ENCODE peak calls at places on chromosomes 16 and 17, in nine cellular contexts. M is effector memory CD4-positive, alpha-beta T cell; T is CD4-positive, CD25-positive, alpha-beta regulatory T cell; H is psoas muscle; A is ascending aorta; J is iPS DF 6.9; N is AG04450; U is Peyer's patch; V is IMR-90. P is an unnamed sample.

GRCh38 chr16:48959204-48959603 is 322.4 kb downstream of the CBLN1 start:
- DNase-seq in M (no peak), U (no peak), N (no peak), J (no peak), V (no peak), H (no peak), A (no peak), T (no peak), P (no peak)

GRCh38 chr16:17358846-17359245 is 111.9 kb downstream of the XYLT1 start:
- DNase-seq in M (no peak), V (no peak), H (no peak), J (no peak), T (no peak), N (no peak), A (no peak), U (no peak), P (no peak)

GRCh38 chr17:83079766-83080616 is 582 bp downstream of the METRNL start:
- DNase-seq in A (no peak), V (no peak), T (no peak), M (no peak), U (no peak), H (no peak), J (no peak), N (no peak), P (no peak)

GRCh38 chr16:88881090-88881580 is 14.7 kb upstream of the PABPN1L start:
- DNase-seq in T (no peak), A (no peak), M (no peak), N (no peak), U (no peak), V (no peak), H (no peak), J (no peak), P (no peak)

GRCh38 chr17:28983286-28984240 is 22.3 kb downstream of the SEZ6 start:
- DNase-seq in H (no peak), A (no peak), N (no peak), V (peak; percentile 11), U (no peak), T (no peak), M (no peak), J (no peak), P (no peak)

GRCh38 chr16:65418435-65418834 is 296.6 kb upstream of the CDH11 start:
- DNase-seq in V (peak; percentile 6), M (no peak), H (no peak), A (no peak), J (no peak), T (no peak), N (no peak), U (no peak), P (no peak)

GRCh38 chr16:17101646-17102045 is 369.1 kb downstream of the XYLT1 start:
- DNase-seq in A (no peak), M (no peak), N (no peak), T (peak; percentile 25), J (no peak), V (peak; percentile 2), H (no peak), U (no peak), P (no peak)

GRCh38 chr16:81921415-81921814 is 89.9 kb downstream of the SDR42E1 start:
- DNase-seq in A (no peak), H (no peak), N (no peak), J (no peak), V (peak; percentile 36), U (no peak), T (no peak), M (no peak), P (no peak)

GRCh38 chr17:75531724-75532090 is 6.2 kb downstream of the LLGL2 start:
- DNase-seq in U (no peak), N (no peak), T (no peak), J (no peak), H (no peak), A (no peak), V (no peak), M (no peak), P (no peak)

GRCh38 chr16:84088695-84089395 is 27.9 kb downstream of the MBTPS1 start:
- DNase-seq in U (peak; percentile 63), V (no peak), H (no peak), M (peak; percentile 24), J (no peak), N (no peak), A (no peak), T (peak; percentile 65), P (peak; percentile 37)

DNA sequence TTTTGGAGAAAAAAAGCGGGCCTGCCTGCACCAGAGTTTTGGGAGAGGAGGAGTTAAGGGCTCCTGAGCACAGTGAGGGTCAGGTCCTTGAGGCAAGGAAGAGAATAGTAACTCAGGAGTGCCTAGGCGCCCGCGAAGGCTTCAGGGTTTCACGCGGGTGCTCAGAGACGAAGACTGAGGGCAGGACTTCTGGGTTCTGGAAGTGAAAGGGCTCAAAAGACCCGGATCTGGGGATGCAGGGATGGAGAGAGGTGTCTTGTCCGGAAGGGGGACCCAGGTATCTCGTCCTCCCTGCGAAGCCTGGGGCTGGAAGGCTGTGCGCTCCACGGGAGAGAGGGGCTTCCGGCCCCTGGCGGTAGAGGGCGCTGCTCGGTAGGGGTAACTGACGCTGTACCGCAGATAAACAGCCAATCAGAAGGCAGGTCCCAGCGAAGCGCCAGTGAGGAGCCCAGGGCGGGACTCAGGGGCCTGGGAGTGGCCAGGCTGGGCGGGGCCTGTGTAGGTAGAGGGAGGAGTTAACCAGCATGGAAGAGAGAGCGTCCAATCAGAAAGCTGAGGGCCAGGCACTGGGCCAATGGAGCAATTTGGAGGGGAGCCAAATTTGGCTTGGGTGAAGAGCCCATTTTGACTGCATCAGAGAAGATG is 729 bp downstream of the TGFB1I1 start:
- DNase-seq in U (peak; percentile 41), H (peak; percentile 94), V (peak; percentile 88), T (peak; percentile 48), N (peak; percentile 69), J (no peak), A (peak; percentile 78), M (no peak), P (peak; percentile 92)
- H3K4me3 ChIP-seq in U (peak overlapping the region; percentile 43), H (peak overlapping the region; percentile 71), V (peak overlapping the region; percentile 87), T (no peak overlapping the region), N (peak overlapping the region; percentile 85), J (peak overlapping the region; percentile 49), A (peak overlapping the region; percentile 89), M (peak overlapping the region; percentile 55), P (peak overlapping the region; percentile 72)

GRCh38 chr17:81608082-81608481 is 28.8 kb downstream of the NPLOC4 start:
- DNase-seq in T (no peak), M (no peak), J (no peak), V (peak; percentile 40), A (no peak), U (no peak), H (no peak), N (no peak), P (no peak)
- H3K27ac ChIP-seq in T (no peak overlapping the region), M (no peak overlapping the region), J (no peak overlapping the region), V (no peak overlapping the region), A (no peak overlapping the region), U (no peak overlapping the region), H (no peak overlapping the region), N (peak overlapping the region; percentile 21), P (no peak overlapping the region)

DNA sequence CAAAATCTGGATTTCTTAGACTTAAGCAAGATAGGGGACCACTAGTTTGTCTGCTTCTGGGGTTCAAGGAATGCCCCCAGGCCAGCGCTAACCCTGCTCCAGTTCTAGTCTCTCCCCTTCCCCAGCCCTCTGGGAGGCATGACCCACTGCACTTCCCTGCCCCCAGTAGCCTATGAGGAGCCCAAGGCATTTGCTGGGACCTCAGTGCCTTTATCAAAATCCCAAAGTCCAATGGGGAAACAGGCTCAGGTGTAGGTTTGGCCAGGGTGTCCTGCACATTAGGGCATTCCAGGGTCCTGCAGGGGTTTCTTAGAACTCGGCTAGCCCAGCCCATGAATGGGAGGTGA is 1.2 kb downstream of the IL4R start:
- DNase-seq in A (no peak), M (no peak), T (no peak), U (no peak), N (no peak), H (no peak), V (no peak), J (no peak), P (no peak)
- H3K4me3 ChIP-seq in A (peak overlapping the region; percentile 90), M (peak overlapping the region; percentile 97), T (peak overlapping the region; percentile 91), U (peak overlapping the region; percentile 94), N (peak overlapping the region; percentile 81), H (peak overlapping the region; percentile 77), V (peak overlapping the region; percentile 74), J (no peak overlapping the region), P (peak overlapping the region; percentile 72)

GRCh38 chr16:57283214-57283955 is 1.1 kb downstream of the PLLP start:
- DNase-seq in M (no peak), H (no peak), J (no peak), A (no peak), U (no peak), V (no peak), N (no peak), T (no peak), P (no peak)
- H3K27ac ChIP-seq in M (no peak overlapping the region), H (no peak overlapping the region), J (no peak overlapping the region), A (no peak overlapping the region), U (peak overlapping the region; percentile 70), V (no peak overlapping the region), N (no peak overlapping the region), T (no peak overlapping the region), P (no peak overlapping the region)

GRCh38 chr16:85716680-85717038 is 27.9 kb upstream of the GINS2 start:
- DNase-seq in A (no peak), M (no peak), J (no peak), N (no peak), V (no peak), T (no peak), H (no peak), U (no peak), P (no peak)
- H3K4me3 ChIP-seq in A (no peak overlapping the region), M (no peak overlapping the region), J (no peak overlapping the region), N (no peak overlapping the region), V (no peak overlapping the region), T (no peak overlapping the region), H (no peak overlapping the region), U (no peak overlapping the region), P (no peak overlapping the region)

GRCh38 chr17:1377334-1377733 is 22.7 kb downstream of the YWHAE start:
- DNase-seq in V (no peak), N (no peak), J (no peak), T (no peak), A (no peak), U (no peak), H (no peak), M (no peak), P (no peak)
- H3K27ac ChIP-seq in V (peak overlapping the region; percentile 48), N (no peak overlapping the region), J (no peak overlapping the region), T (no peak overlapping the region), A (peak overlapping the region; percentile 20), U (peak overlapping the region; percentile 15), H (peak overlapping the region; percentile 1), M (peak overlapping the region; percentile 31), P (no peak overlapping the region)